ENCODE peak calls at places on chromosome 17, in seven cellular contexts. Y is HFF-Myc; M is HL-60; O is GM18507; C is activated CD4-positive, alpha-beta T cell treated with anti-CD3 and anti-CD28 coated beads, Interleukin-2, amount 50 U/mL, for 4 hours; E is activated T-cell treated with anti-CD3 and anti-CD28 coated beads for 1 hour; I is amniotic epithelial cell. Q is an unnamed sample.

GRCh38 chr17:7842380-7842949 is 8.4 kb downstream of the KDM6B start:
- DNase-seq in M (peak), C (peak), E (peak), I (peak), Y (no peak), O (no peak), Q (peak)

GRCh38 chr17:45230410-45230786 is 8.7 kb downstream of the FMNL1 start:
- DNase-seq in I (no peak), C (no peak), E (no peak), O (no peak), Y (no peak), M (no peak), Q (no peak)

GRCh38 chr17:39593371-39593770 is 14.3 kb downstream of the NEUROD2 start:
- DNase-seq in O (no peak), C (no peak), Y (no peak), E (no peak), I (no peak), M (no peak), Q (no peak)

GRCh38 chr17:46984892-46985291 is 5.8 kb upstream of the RPRML start:
- DNase-seq in C (no peak), E (no peak), I (no peak), O (no peak), M (no peak), Y (no peak), Q (peak)

GRCh38 chr17:82754297-82755208 is 2.7 kb downstream of the TBCD start:
- DNase-seq in O (no peak), C (no peak), M (no peak), I (peak), E (no peak), Y (no peak), Q (no peak)

GRCh38 chr17:79655672-79656290 is 44.9 kb upstream of the RBFOX3 start:
- DNase-seq in E (no peak), C (no peak), M (no peak), O (no peak), Y (no peak), I (no peak), Q (no peak)

GRCh38 chr17:20983359-20983637 is 59.5 kb downstream of the USP22 start:
- DNase-seq in C (no peak), Y (no peak), M (no peak), I (no peak), E (no peak), O (no peak), Q (no peak)

GRCh38 chr17:34024303-34025178 is 230.5 kb upstream of the CCL2 start:
- DNase-seq in C (no peak), E (no peak), I (no peak), M (no peak), O (no peak), Y (no peak), Q (no peak)

GRCh38 chr17:64174686-64175456 is 44.9 kb upstream of the ERN1 start:
- DNase-seq in Y (peak), C (no peak), O (no peak), M (peak), E (no peak), I (peak), Q (peak)

Q was measured in pulmonary artery endothelial cell.